ENCODE peak calls at places on chromosomes 13 and 19, in ten cellular contexts. Z, E, I, V, Q, G, C, F, O and H are unnamed samples.

GRCh38 chr13:98802548-98802947 is 50.1 kb upstream of the SLC15A1 start:
- DNase-seq in Z (no peak), E (no peak), I (no peak), V (no peak), Q (no peak), G (no peak), C (peak), F (no peak), O (no peak), H (no peak)

GRCh38 chr19:53463263-53463662 is 4.3 kb upstream of the ZNF813 start:
- DNase-seq in Z (no peak), E (no peak), I (no peak), V (no peak), Q (peak), G (peak), C (no peak), F (no peak), O (no peak), H (peak)

GRCh38 chr19:1080360-1081161 is 13.6 kb downstream of the ARHGAP45 start:
- DNase-seq in Z (no peak), E (no peak), I (no peak), V (no peak), Q (no peak), G (no peak), C (peak), F (peak), O (no peak), H (no peak)

GRCh38 chr19:16668176-16668575 is 7.2 kb downstream of the TMEM38A start:
- DNase-seq in Z (no peak), E (no peak), I (no peak), V (no peak), Q (no peak), G (no peak), C (no peak), F (no peak), O (no peak), H (no peak)

GRCh38 chr19:14097532-14098151 is 7.1 kb upstream of the SAMD1 start:
- DNase-seq in Z (no peak), E (no peak), I (no peak), V (no peak), Q (no peak), G (no peak), C (no peak), F (no peak), O (no peak), H (no peak)

GRCh38 chr19:664913-665443 is 2.0 kb upstream of the RNF126 start:
- DNase-seq in Z (peak), E (peak), I (peak), V (peak), Q (peak), G (peak), C (peak), F (peak), O (peak), H (peak)

GRCh38 chr13:53501387-53501786 is 472.8 kb downstream of the OLFM4 start:
- DNase-seq in Z (no peak), E (no peak), I (no peak), V (no peak), Q (no peak), G (no peak), C (no peak), F (no peak), O (no peak), H (no peak)

GRCh38 chr13:43232866-43233265 is 209.5 kb downstream of the DNAJC15 start:
- DNase-seq in Z (no peak), E (no peak), I (no peak), V (no peak), Q (no peak), G (peak), C (no peak), F (no peak), O (peak), H (peak)

GRCh38 chr13:24854311-24854710 is 90.3 kb downstream of the RNF17 start:
- DNase-seq in Z (no peak), E (no peak), I (no peak), V (no peak), Q (no peak), G (peak), C (no peak), F (no peak), O (no peak), H (no peak)

GRCh38 chr13:94433055-94433947 is 46.2 kb downstream of the DCT start:
- DNase-seq in Z (no peak), E (no peak), I (no peak), V (no peak), Q (peak), G (no peak), C (no peak), F (no peak), O (no peak), H (no peak)

GRCh38 chr19:428144-428543 is 19.2 kb upstream of the C2CD4C start:
- DNase-seq in Z (no peak), E (no peak), I (no peak), V (no peak), Q (no peak), G (no peak), C (no peak), F (peak), O (no peak), H (no peak)

GRCh38 chr13:31051999-31052398 is 109.7 kb downstream of the HSPH1 start:
- DNase-seq in Z (no peak), E (no peak), I (no peak), V (no peak), Q (no peak), G (no peak), C (no peak), F (no peak), O (no peak), H (no peak)

GRCh38 chr19:46365561-46365960 is 18.7 kb downstream of the PPP5C start:
- DNase-seq in Z (no peak), E (no peak), I (no peak), V (no peak), Q (no peak), G (no peak), C (no peak), F (no peak), O (peak), H (no peak)

GRCh38 chr19:45657520-45658163 is 10.4 kb upstream of the GIPR start:
- DNase-seq in Z (no peak), E (no peak), I (no peak), V (no peak), Q (no peak), G (no peak), C (no peak), F (no peak), O (no peak), H (no peak)

GRCh38 chr19:55656552-55656951 is 1.7 kb downstream of the U2AF2 start:
- DNase-seq in Z (no peak), E (no peak), I (no peak), V (no peak), Q (no peak), G (no peak), C (no peak), F (no peak), O (no peak), H (no peak)

GRCh38 chr13:51148952-51149573 is 38.0 kb upstream of the C13orf42 start:
- DNase-seq in Z (no peak), E (no peak), I (no peak), V (no peak), Q (peak), G (peak), C (peak), F (no peak), O (peak), H (peak)

GRCh38 chr13:100765021-100765420 is 90.4 kb upstream of the TMTC4 start:
- DNase-seq in Z (no peak), E (no peak), I (no peak), V (no peak), Q (no peak), G (no peak), C (no peak), F (no peak), O (no peak), H (no peak)

GRCh38 chr19:16569609-16570320 is 2.5 kb downstream of the SLC35E1 start:
- DNase-seq in Z (no peak), E (no peak), I (peak), V (no peak), Q (no peak), G (no peak), C (no peak), F (peak), O (no peak), H (no peak)

GRCh38 chr19:35848919-35849505 is 3.3 kb downstream of the NPHS1 start:
- DNase-seq in Z (no peak), E (no peak), I (no peak), V (no peak), Q (no peak), G (no peak), C (no peak), F (peak), O (no peak), H (no peak)

GRCh38 chr13:113029487-113030258 is 60.7 kb downstream of the MCF2L start:
- DNase-seq in Z (peak), E (peak), I (peak), V (peak), Q (peak), G (peak), C (peak), F (peak), O (no peak), H (no peak)

GRCh38 chr19:10184636-10185035 is 10.1 kb downstream of the DNMT1 start:
- DNase-seq in Z (no peak), E (no peak), I (no peak), V (no peak), Q (no peak), G (no peak), C (no peak), F (no peak), O (no peak), H (no peak)

GRCh38 chr13:26007774-26008173 is 44.0 kb downstream of the SHISA2 start:
- DNase-seq in Z (no peak), E (no peak), I (no peak), V (no peak), Q (no peak), G (peak), C (no peak), F (no peak), O (no peak), H (no peak)

GRCh38 chr13:113167575-113167974 is 9.1 kb downstream of the PROZ start:
- DNase-seq in Z (no peak), E (no peak), I (no peak), V (no peak), Q (no peak), G (no peak), C (no peak), F (no peak), O (no peak), H (no peak)

GRCh38 chr13:24184855-24185254 is 24.3 kb downstream of the SPATA13 start:
- DNase-seq in Z (no peak), E (no peak), I (no peak), V (no peak), Q (no peak), G (no peak), C (no peak), F (no peak), O (no peak), H (no peak)

GRCh38 chr19:3186377-3186688 is 603 bp downstream of the NCLN start:
- DNase-seq in Z (no peak), E (no peak), I (no peak), V (no peak), Q (no peak), G (peak), C (no peak), F (peak), O (no peak), H (no peak)

GRCh38 chr19:28039677-28040381 is 1173.1 kb downstream of the UQCRFS1 start:
- DNase-seq in Z (no peak), E (no peak), I (no peak), V (no peak), Q (no peak), G (no peak), C (no peak), F (no peak), O (no peak), H (no peak)

GRCh38 chr13:41286370-41286769 is 23.0 kb upstream of the MTRF1 start:
- DNase-seq in Z (peak), E (no peak), I (no peak), V (no peak), Q (no peak), G (no peak), C (no peak), F (no peak), O (no peak), H (no peak)

GRCh38 chr19:19900124-19900523 is 622 bp upstream of the ZNF93 start:
- DNase-seq in Z (no peak), E (no peak), I (no peak), V (peak), Q (no peak), G (peak), C (no peak), F (no peak), O (peak), H (no peak)

GRCh38 chr19:7505288-7505681 is 10.6 kb upstream of the ZNF358 start:
- DNase-seq in Z (no peak), E (no peak), I (no peak), V (no peak), Q (peak), G (no peak), C (no peak), F (peak), O (no peak), H (no peak)

GRCh38 chr19:3370214-3370720 is 3.9 kb downstream of the NFIC start:
- DNase-seq in Z (no peak), E (no peak), I (no peak), V (no peak), Q (no peak), G (no peak), C (no peak), F (no peak), O (no peak), H (no peak)